ENCODE peak calls at places on chromosomes 13 and 19, in eight cellular contexts. P is neural progenitor cell, N is PC-3, K is SK-N-SH, X is GM23248, E is MM.1S, R is HCT116, A is OCI-LY7. G is an unnamed sample.

GRCh38 chr13:27379694-27380596 is 44.5 kb upstream of the GTF3A start:
- DNase-seq in A (peak; percentile 55), R (peak; percentile 58), P (peak; percentile 83), N (peak; percentile 76), K (peak; percentile 69), X (peak; percentile 78), E (peak; percentile 6), G (peak; percentile 91)

GRCh38 chr13:30409911-30410704 is 12.2 kb upstream of the UBE2L5 start:
- DNase-seq in E (no peak), K (no peak), X (peak; percentile 94), R (no peak), P (no peak), A (no peak), N (peak; percentile 21), G (no peak)

GRCh38 chr13:90185734-90186133 is 1161.8 kb upstream of the MIR17HG start:
- DNase-seq in K (no peak), A (no peak), R (no peak), E (no peak), P (no peak), X (peak; percentile 28), N (peak; percentile 41), G (no peak)

GRCh38 chr13:113793718-113794085 is 34.7 kb downstream of the TMEM255B start:
- DNase-seq in N (no peak), E (no peak), P (no peak), X (no peak), R (no peak), K (no peak), A (no peak), G (no peak)

GRCh38 chr19:55285225-55285890 is 1.6 kb downstream of the BRSK1 start:
- DNase-seq in X (peak; percentile 36), K (no peak), A (no peak), N (no peak), R (no peak), P (no peak), E (no peak), G (peak; percentile 24)

GRCh38 chr19:1293782-1294621 is 8.3 kb downstream of the EFNA2 start:
- DNase-seq in R (no peak), K (no peak), X (no peak), A (no peak), P (no peak), N (no peak), E (no peak), G (no peak)

GRCh38 chr19:48351341-48351752 is 12.4 kb downstream of the TMEM143 start:
- DNase-seq in A (peak; percentile 69), N (peak; percentile 67), P (peak; percentile 81), R (no peak), E (peak; percentile 78), K (peak; percentile 86), X (peak; percentile 63), G (peak; percentile 88)

GRCh38 chr19:17205237-17206140 is 9.7 kb upstream of the USE1 start:
- DNase-seq in A (peak; percentile 65), K (peak; percentile 74), N (peak; percentile 64), X (peak; percentile 69), R (no peak), P (peak; percentile 75), E (peak; percentile 53), G (peak; percentile 90)

GRCh38 chr13:46866150-46866549 is 30.7 kb downstream of the HTR2A start:
- DNase-seq in K (peak; percentile 21), E (no peak), N (peak; percentile 48), X (peak; percentile 64), R (no peak), P (peak; percentile 4), A (peak; percentile 13), G (peak; percentile 15)

GRCh38 chr13:106528711-106529414 is 6.6 kb downstream of the EFNB2 start:
- DNase-seq in K (no peak), N (no peak), X (no peak), A (no peak), E (no peak), R (no peak), P (peak; percentile 85), G (no peak)

DNA sequence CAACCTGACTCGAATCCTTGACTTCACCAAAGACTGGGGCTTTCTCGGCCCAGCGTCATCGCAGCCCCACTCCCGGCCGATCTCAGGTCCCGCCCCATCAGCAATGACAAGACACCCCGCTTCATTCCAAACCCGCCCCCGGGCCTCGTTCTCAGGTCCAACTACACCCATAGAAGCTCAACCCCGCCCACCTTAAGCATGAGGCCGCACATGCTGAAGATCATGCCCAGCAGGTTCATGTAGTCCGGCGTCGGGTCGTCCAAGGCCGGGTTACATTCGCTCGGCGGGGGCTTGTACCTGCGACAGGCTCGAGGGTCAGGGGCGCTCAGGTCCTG is 2.3 kb downstream of the WDR83 start:
- DNase-seq in K (peak; percentile 61), X (peak; percentile 90), A (no peak), P (peak; percentile 53), E (peak; percentile 41), N (peak; percentile 50), R (no peak), G (peak; percentile 74)
- TF ChIP-seq EZH2phosphoT487 in K (no peak), X (no peak), A (no peak), P (no peak), E (no peak), N (no peak), R (no peak), G (no peak)

GRCh38 chr13:25468330-25469178 is 96.8 kb downstream of the ATP8A2 start:
- DNase-seq in X (no peak), A (no peak), P (peak; percentile 84), K (peak; percentile 94), E (no peak), R (no peak), N (no peak), G (peak; percentile 73)
- TF ChIP-seq EZH2phosphoT487 in X (no peak), A (no peak), P (peak; percentile 39), K (no peak), E (no peak), R (no peak), N (no peak), G (no peak)

GRCh38 chr19:45045671-45046353 is 7.0 kb downstream of the CLASRP start:
- DNase-seq in K (no peak), N (no peak), X (no peak), R (no peak), A (no peak), P (no peak), E (peak; percentile 32), G (no peak)
- TF ChIP-seq EZH2phosphoT487 in K (no peak), N (no peak), X (no peak), R (no peak), A (no peak), P (no peak), E (no peak), G (no peak)

DNA sequence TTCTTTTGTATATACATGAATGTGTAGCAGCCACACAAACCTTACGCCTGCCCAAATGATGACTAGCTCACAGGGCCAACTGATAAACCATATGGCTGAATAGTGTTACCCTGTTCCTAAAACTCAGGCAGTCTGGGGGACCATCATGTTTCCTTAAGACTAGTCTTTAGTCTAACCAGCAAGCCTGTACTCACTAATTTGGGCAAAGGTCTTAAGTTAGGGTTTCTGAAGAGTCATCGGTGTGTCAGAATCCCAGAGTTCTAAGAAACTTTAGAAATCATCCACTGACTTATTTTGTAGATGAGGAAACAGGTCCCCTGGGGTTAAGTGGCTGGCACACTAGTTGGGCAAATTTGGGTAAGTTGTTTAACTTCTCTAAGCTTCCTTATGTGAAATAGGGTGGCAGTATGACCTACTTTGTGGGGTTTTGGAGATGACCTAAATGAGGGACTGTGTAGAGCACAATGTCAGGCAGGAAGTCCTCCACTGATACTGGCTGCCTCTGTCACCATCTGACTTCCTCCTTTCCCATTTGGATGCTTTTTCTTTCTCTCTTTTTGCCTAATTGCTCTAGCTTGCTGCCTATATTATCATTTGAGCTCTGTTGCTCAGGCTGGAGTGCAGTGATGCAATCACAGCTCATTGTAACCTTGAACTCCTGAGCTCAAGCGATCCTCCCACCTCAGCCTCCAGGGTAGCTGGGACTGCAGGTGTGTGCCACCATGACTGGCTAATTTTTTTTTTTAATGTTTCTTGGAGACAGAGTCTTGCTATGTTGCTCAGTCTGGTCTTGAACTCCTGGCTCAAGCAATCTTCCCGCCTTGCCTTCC is 2.4 kb downstream of the ADGRE3 start:
- DNase-seq in P (no peak), A (peak; percentile 31), E (no peak), N (no peak), R (no peak), K (no peak), X (no peak), G (no peak)
- TF ChIP-seq EZH2phosphoT487 in P (no peak), A (no peak), E (no peak), N (no peak), R (no peak), K (no peak), X (no peak), G (no peak)

GRCh38 chr13:98239156-98240076 is 62.3 kb upstream of the RNF113B start:
- DNase-seq in E (no peak), X (no peak), A (no peak), N (no peak), K (no peak), R (no peak), P (no peak), G (peak; percentile 59)
- TF ChIP-seq EZH2phosphoT487 in E (no peak), X (no peak), A (no peak), N (no peak), K (no peak), R (no peak), P (no peak), G (no peak)

DNA sequence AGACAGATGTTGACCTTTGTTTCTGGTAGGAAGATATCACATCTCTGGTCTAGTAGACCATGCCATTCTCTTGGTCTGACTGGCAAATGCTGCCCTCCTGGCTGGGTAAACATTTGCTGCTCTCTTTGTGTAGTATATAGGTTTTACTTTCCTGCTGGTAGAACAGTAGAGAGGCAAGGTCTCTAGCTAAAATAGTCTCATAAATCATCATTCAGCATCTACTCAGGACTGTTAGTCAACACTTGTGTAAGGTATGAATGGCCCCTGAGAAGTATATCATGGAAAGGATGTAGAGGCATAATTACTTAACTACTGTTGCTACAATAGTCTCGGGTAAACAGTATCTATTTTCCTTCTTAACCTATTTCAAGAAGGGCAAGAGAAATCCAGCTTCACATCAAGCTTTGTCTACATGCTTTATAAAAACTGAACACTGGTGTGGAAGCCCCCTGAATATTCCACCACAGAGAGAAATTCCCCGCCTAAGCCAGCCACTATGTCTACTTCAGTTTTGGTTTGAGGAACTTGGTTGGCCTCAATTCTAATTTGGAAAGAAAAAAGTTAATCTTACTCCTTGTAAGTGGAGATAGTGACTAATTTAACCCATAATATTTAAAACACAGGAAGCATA is 18.4 kb upstream of the MYCBP2 start:
- DNase-seq in A (peak; percentile 20), R (no peak), X (no peak), K (no peak), N (no peak), P (no peak), E (no peak), G (no peak)
- TF ChIP-seq EZH2phosphoT487 in A (no peak), R (no peak), X (no peak), K (no peak), N (no peak), P (no peak), E (no peak), G (no peak)

G was measured in GM23338.